ENCODE peak calls at places on chromosomes 5 and 9, in four cellular contexts. H is HCT116, I is K562, F is GM12878. E is an unnamed sample.

GRCh38 chr9:28808042-28808441 is 1234.8 kb upstream of the C9orf72 start:
- DNase-seq in H (no peak), I (no peak), F (no peak), E (no peak)

GRCh38 chr9:2336055-2336454 is 285.5 kb upstream of the VLDLR start:
- DNase-seq in H (no peak), I (no peak), F (no peak), E (no peak)

GRCh38 chr5:45093377-45093776 is 284.6 kb downstream of the MRPS30 start:
- DNase-seq in H (no peak), I (no peak), F (no peak), E (no peak)

GRCh38 chr5:55440188-55440646 is 94.5 kb downstream of the PLPP1 start:
- DNase-seq in H (no peak), I (no peak), F (no peak), E (no peak)

GRCh38 chr5:9512452-9512851 is 33.4 kb downstream of the SEMA5A start:
- DNase-seq in H (no peak), I (no peak), F (no peak), E (no peak)

GRCh38 chr5:55897905-55898304 is 46.7 kb downstream of the IL31RA start:
- DNase-seq in H (no peak), I (no peak), F (no peak), E (peak)

GRCh38 chr5:96641922-96642640 is 20.1 kb upstream of the CAST start:
- DNase-seq in H (no peak), I (no peak), F (no peak), E (no peak)

GRCh38 chr5:144232285-144232684 is 61.6 kb downstream of the KCTD16 start:
- DNase-seq in H (no peak), I (no peak), F (no peak), E (no peak)

GRCh38 chr5:140136624-140137023 is 10.9 kb downstream of the IGIP start:
- DNase-seq in H (no peak), I (no peak), F (no peak), E (no peak)

GRCh38 chr9:34145165-34145564 is 18.7 kb upstream of the DCAF12 start:
- DNase-seq in H (no peak), I (no peak), F (no peak), E (no peak)

GRCh38 chr5:136000937-136001336 is 27.9 kb upstream of the TGFBI start:
- DNase-seq in H (no peak), I (no peak), F (no peak), E (no peak)

GRCh38 chr9:124256517-124257069 is 1.2 kb upstream of the NEK6 start:
- DNase-seq in H (no peak), I (no peak), F (no peak), E (peak)

GRCh38 chr9:95752129-95752731 is 123.3 kb upstream of the ERCC6L2 start:
- DNase-seq in H (no peak), I (no peak), F (no peak), E (no peak)

GRCh38 chr5:37723147-37723961 is 116.5 kb downstream of the GDNF start:
- DNase-seq in H (peak), I (peak), F (no peak), E (no peak)

GRCh38 chr5:177469750-177470525 is 3.5 kb downstream of the DBN1 start:
- DNase-seq in H (no peak), I (no peak), F (no peak), E (no peak)

GRCh38 chr5:125232779-125233230 is 486.4 kb upstream of the ZNF608 start:
- DNase-seq in H (no peak), I (no peak), F (no peak), E (no peak)

GRCh38 chr5:111953351-111954127 is 196.5 kb upstream of the NREP start:
- DNase-seq in H (no peak), I (no peak), F (no peak), E (no peak)

GRCh38 chr5:135847976-135848375 is 13.5 kb downstream of the SLC25A48 start:
- DNase-seq in H (no peak), I (no peak), F (no peak), E (no peak)

GRCh38 chr5:145975361-145976066 is 39.1 kb downstream of the SH3RF2 start:
- DNase-seq in H (peak), I (no peak), F (no peak), E (peak)

GRCh38 chr5:66818935-66819328 is 222.7 kb downstream of the MAST4 start:
- DNase-seq in H (no peak), I (no peak), F (no peak), E (no peak)

GRCh38 chr9:112711050-112711689 is 6.7 kb downstream of the INIP start:
- DNase-seq in H (no peak), I (no peak), F (no peak), E (peak)

GRCh38 chr5:115561176-115561575 is 16.6 kb upstream of the FEM1C start:
- DNase-seq in H (no peak), I (no peak), F (no peak), E (no peak)

GRCh38 chr5:170491479-170491878 is 12.3 kb upstream of the KCNIP1 start:
- DNase-seq in H (no peak), I (no peak), F (no peak), E (no peak)

GRCh38 chr5:115978779-115979178 is 16.5 kb downstream of the LVRN start:
- DNase-seq in H (no peak), I (no peak), F (no peak), E (no peak)

GRCh38 chr9:109401990-109402318 is 81.1 kb upstream of the EPB41L4B start:
- DNase-seq in H (no peak), I (no peak), F (no peak), E (no peak)

GRCh38 chr5:77774981-77775772 is 962 bp downstream of the TBCA start:
- DNase-seq in H (peak), I (no peak), F (no peak), E (peak)

GRCh38 chr5:139037732-139038131 is 160.4 kb downstream of the SIL1 start:
- DNase-seq in H (no peak), I (no peak), F (no peak), E (no peak)

GRCh38 chr5:113546711-113547159 is 33.2 kb downstream of the YTHDC2 start:
- DNase-seq in H (no peak), I (no peak), F (no peak), E (no peak)

GRCh38 chr5:114648940-114649339 is 287.1 kb downstream of the KCNN2 start:
- DNase-seq in H (no peak), I (no peak), F (no peak), E (no peak)

GRCh38 chr5:143699121-143699520 is 112.8 kb upstream of the HMHB1 start:
- DNase-seq in H (no peak), I (no peak), F (no peak), E (no peak)

GRCh38 chr5:116612431-116612830 is 37.8 kb upstream of the SEMA6A start:
- DNase-seq in H (no peak), I (no peak), F (no peak), E (no peak)

DNA sequence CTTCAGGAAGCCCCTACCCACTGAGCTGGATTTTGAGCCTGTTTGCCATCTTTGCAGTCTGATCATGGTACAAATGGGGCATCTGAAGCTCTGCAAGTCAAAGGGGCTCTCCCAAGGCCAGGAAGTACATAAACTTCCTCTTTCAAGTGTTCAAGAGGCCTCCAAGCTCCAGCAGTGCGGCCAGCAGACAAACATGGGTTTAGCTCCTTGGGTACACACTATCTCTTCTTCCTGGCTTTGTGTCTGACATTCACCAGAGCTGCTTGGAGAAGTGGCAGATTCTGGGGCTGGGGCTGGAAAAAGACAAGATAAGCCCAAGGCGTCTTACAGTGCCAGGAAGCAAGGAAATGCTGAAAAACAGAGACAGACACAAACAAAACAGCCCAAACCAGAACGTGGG is 34.1 kb downstream of the LAMC3 start:
- DNase-seq in H (no peak), I (no peak), F (no peak), E (no peak)
- TF ChIP-seq ATF3 in H (no peak), I (no peak), F (no peak), E (no peak)

GRCh38 chr5:1799110-1799601 is 481 bp downstream of the MRPL36 start:
- DNase-seq in H (no peak), I (no peak), F (no peak), E (peak)
- H2AFZ ChIP-seq in H (no peak), I (peak), F (peak), E (no peak)

DNA sequence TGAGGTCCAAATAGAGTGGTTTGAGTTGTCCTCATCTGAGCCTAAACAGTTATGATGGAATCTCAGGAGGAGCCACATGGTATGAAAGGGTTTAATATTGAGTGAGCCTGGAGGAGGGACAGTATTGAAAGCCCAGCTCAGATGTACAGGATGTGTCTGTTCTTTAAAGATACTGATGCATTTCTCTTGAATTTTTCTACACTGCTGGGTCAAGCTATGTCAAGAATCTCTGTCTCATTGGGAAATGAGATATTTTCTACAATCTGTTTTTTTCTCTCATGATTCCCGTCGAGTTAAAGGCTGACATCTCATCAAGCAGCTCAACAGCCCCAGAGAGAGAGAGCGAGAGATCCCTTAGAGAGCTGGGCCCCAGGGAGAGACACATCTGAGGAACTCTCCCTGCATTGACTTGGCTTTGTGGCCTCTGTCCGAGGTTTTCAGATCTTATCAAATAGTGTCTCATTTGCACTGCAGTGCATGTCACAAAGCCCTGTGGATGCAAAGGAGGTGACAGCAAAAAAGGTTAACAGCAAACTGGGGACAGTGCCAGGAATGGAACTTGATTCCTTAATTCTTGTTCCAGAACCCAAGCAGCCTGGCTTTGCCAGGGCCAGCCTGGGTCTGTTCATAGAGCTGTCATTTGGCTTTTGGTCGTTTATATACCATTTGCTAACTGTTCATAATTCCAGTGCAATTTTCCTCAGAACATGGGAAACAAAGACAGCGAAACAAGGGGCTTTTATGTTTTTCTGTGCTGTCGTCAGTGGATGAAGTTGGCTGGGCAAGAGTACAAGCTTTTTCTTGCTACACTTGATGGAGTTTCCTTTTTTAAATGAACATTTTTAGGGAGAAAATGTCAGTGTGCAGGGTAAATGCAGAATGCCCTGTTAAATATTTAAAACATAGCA is 19.1 kb upstream of the ACTBL2 start:
- DNase-seq in H (no peak), I (no peak), F (no peak), E (no peak)
- TF ChIP-seq ATF3 in H (no peak), I (no peak), F (no peak), E (no peak)

DNA sequence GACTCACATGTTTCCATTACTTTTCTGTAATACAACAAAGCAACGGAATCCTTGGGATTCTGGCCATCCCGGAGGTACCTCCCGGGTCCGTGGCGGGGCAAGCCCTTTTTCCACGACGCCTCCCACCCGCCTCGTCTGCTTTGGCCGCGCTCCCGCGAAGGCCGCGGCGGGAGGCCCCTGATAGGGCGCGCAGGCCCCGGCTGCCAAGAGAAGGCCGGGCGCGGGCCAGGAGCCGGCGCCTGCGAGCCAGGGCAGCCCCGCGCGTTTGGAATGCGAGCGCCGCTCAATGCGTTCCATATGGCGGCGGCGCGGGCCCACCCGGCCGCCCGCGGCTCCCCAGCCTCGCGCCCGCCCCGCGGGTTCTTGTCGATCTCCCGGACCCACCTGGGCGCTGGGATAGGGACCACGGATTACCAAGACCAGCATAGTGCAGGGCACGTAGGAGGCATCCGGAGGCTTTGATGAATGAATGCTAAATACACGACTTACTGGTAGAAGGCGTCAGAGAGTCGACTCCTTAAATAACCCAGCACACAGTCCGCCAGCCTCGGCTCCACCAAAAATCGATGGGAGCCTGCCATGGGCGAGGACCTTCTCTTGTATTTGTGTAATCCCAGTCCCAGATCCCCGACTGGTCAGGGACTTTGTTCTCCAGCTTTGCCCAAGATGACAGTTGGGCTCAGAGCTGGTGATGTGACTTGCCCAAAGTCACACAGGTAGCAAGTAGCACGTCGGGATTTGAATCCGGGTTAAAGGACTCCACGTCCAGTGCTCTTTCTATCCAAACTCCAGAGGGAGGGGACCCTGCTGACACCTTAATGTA is 17.6 kb upstream of the PHF19 start:
- DNase-seq in H (no peak), I (no peak), F (no peak), E (no peak)
- H2AFZ ChIP-seq in H (no peak), I (peak), F (no peak), E (no peak)

E was measured in HepG2.